ENCODE peak calls at places on chromosomes 6 and 20, in four cellular contexts. One of them, this sample, is unnamed.

GRCh38 chr6:20205722-20206154 is 6.5 kb downstream of the MBOAT1 start:
- DNase-seq in HCEC 1CT: no peak
- DNase-seq in SK-N-SH: no peak
- DNase-seq in BE2C: no peak
- DNase-seq in this sample: no peak

GRCh38 chr20:8670900-8671229 is 398.0 kb upstream of the PLCB4 start:
- DNase-seq in BE2C: peak
- DNase-seq in HCEC 1CT: no peak
- DNase-seq in SK-N-SH: peak
- DNase-seq in this sample: peak

GRCh38 chr6:39965716-39966115 is 31.5 kb upstream of the MOCS1 start:
- DNase-seq in BE2C: no peak
- DNase-seq in SK-N-SH: no peak
- DNase-seq in HCEC 1CT: no peak
- DNase-seq in this sample: no peak

GRCh38 chr6:26157150-26157837 is 70.1 kb downstream of the HFE start:
- DNase-seq in BE2C: peak
- DNase-seq in HCEC 1CT: no peak
- DNase-seq in SK-N-SH: peak
- DNase-seq in this sample: no peak

GRCh38 chr6:112979830-112980229 is 632.7 kb downstream of the RFPL4B start:
- DNase-seq in HCEC 1CT: peak
- DNase-seq in SK-N-SH: peak
- DNase-seq in BE2C: peak
- DNase-seq in this sample: no peak

GRCh38 chr20:43844778-43845614 is 69.7 kb upstream of the TOX2 start:
- DNase-seq in SK-N-SH: no peak
- DNase-seq in HCEC 1CT: peak
- DNase-seq in BE2C: no peak
- DNase-seq in this sample: no peak

GRCh38 chr20:37880726-37881591 is 22.0 kb upstream of the VSTM2L start:
- DNase-seq in BE2C: peak
- DNase-seq in SK-N-SH: peak
- DNase-seq in HCEC 1CT: no peak
- DNase-seq in this sample: peak

GRCh38 chr6:35139924-35140524 is 1.1 kb downstream of the TCP11 start:
- DNase-seq in HCEC 1CT: peak
- DNase-seq in SK-N-SH: peak
- DNase-seq in BE2C: peak
- DNase-seq in this sample: peak

GRCh38 chr6:170068496-170068895 is 222.4 kb downstream of the DLL1 start:
- DNase-seq in SK-N-SH: no peak
- DNase-seq in HCEC 1CT: no peak
- DNase-seq in BE2C: no peak
- DNase-seq in this sample: no peak

GRCh38 chr20:23266530-23267398 is 83.8 kb upstream of the NXT1 start:
- DNase-seq in HCEC 1CT: no peak
- DNase-seq in SK-N-SH: no peak
- DNase-seq in BE2C: no peak
- DNase-seq in this sample: no peak

GRCh38 chr6:119140471-119141165 is 62.2 kb upstream of the FAM184A start:
- DNase-seq in SK-N-SH: no peak
- DNase-seq in HCEC 1CT: no peak
- DNase-seq in BE2C: no peak
- DNase-seq in this sample: peak

GRCh38 chr6:169140986-169141495 is 112.6 kb downstream of the THBS2 start:
- DNase-seq in HCEC 1CT: no peak
- DNase-seq in SK-N-SH: no peak
- DNase-seq in BE2C: no peak
- DNase-seq in this sample: no peak

GRCh38 chr20:62702008-62702290 is 6.7 kb upstream of the NTSR1 start:
- DNase-seq in HCEC 1CT: no peak
- DNase-seq in BE2C: no peak
- DNase-seq in SK-N-SH: no peak
- DNase-seq in this sample: no peak

GRCh38 chr6:77466055-77467028 is 3.1 kb upstream of the HTR1B start:
- DNase-seq in HCEC 1CT: peak
- DNase-seq in BE2C: peak
- DNase-seq in SK-N-SH: peak
- DNase-seq in this sample: no peak

GRCh38 chr20:6265204-6265904 is 142.5 kb upstream of the FERMT1 start:
- DNase-seq in SK-N-SH: peak
- DNase-seq in BE2C: no peak
- DNase-seq in HCEC 1CT: peak
- DNase-seq in this sample: no peak

GRCh38 chr20:53337419-53338101 is 256.1 kb downstream of the ZNF217 start:
- DNase-seq in SK-N-SH: no peak
- DNase-seq in BE2C: no peak
- DNase-seq in HCEC 1CT: no peak
- DNase-seq in this sample: no peak

GRCh38 chr6:142474446-142475289 is 172.9 kb downstream of the ADGRG6 start:
- DNase-seq in BE2C: peak
- DNase-seq in SK-N-SH: peak
- DNase-seq in HCEC 1CT: peak
- DNase-seq in this sample: peak

GRCh38 chr6:110682460-110682853 is 132.8 kb downstream of the CDK19 start:
- DNase-seq in SK-N-SH: peak
- DNase-seq in HCEC 1CT: peak
- DNase-seq in BE2C: peak
- DNase-seq in this sample: peak

GRCh38 chr20:9488063-9488462 is 26.3 kb upstream of the LAMP5 start:
- DNase-seq in SK-N-SH: no peak
- DNase-seq in HCEC 1CT: peak
- DNase-seq in BE2C: no peak
- DNase-seq in this sample: no peak

GRCh38 chr6:15947923-15948322 is 181.0 kb upstream of the MYLIP start:
- DNase-seq in BE2C: no peak
- DNase-seq in SK-N-SH: no peak
- DNase-seq in HCEC 1CT: no peak
- DNase-seq in this sample: no peak

GRCh38 chr6:26126394-26127221 is 39.4 kb downstream of the HFE start:
- DNase-seq in HCEC 1CT: peak
- DNase-seq in BE2C: no peak
- DNase-seq in SK-N-SH: no peak
- DNase-seq in this sample: peak

GRCh38 chr6:27280064-27280539 is 32.0 kb downstream of the POM121L2 start:
- DNase-seq in SK-N-SH: peak
- DNase-seq in BE2C: peak
- DNase-seq in HCEC 1CT: peak
- DNase-seq in this sample: peak

GRCh38 chr6:164021589-164022290 is 607.2 kb downstream of the QKI start:
- DNase-seq in BE2C: no peak
- DNase-seq in SK-N-SH: peak
- DNase-seq in HCEC 1CT: no peak
- DNase-seq in this sample: no peak

GRCh38 chr6:148735996-148736395 is 10.8 kb upstream of the UST start:
- DNase-seq in HCEC 1CT: no peak
- DNase-seq in SK-N-SH: no peak
- DNase-seq in BE2C: no peak
- DNase-seq in this sample: no peak

GRCh38 chr6:162056745-162057144 is 670.8 kb downstream of the PRKN start:
- DNase-seq in HCEC 1CT: no peak
- DNase-seq in SK-N-SH: no peak
- DNase-seq in BE2C: no peak
- DNase-seq in this sample: peak

GRCh38 chr20:3046677-3047462 is 1.0 kb downstream of the MRPS26 start:
- DNase-seq in BE2C: no peak
- DNase-seq in HCEC 1CT: no peak
- DNase-seq in SK-N-SH: no peak
- DNase-seq in this sample: peak

GRCh38 chr20:58640446-58640845 is 10.6 kb upstream of the STX16 start:
- DNase-seq in SK-N-SH: no peak
- DNase-seq in HCEC 1CT: peak
- DNase-seq in BE2C: no peak
- DNase-seq in this sample: no peak

GRCh38 chr20:63472159-63472811 is at the start of gene KCNQ2:
- DNase-seq in HCEC 1CT: no peak
- DNase-seq in SK-N-SH: peak
- DNase-seq in BE2C: no peak
- DNase-seq in this sample: no peak

GRCh38 chr20:38032585-38033329 is 499 bp downstream of the TTI1 start:
- DNase-seq in BE2C: no peak
- DNase-seq in HCEC 1CT: no peak
- DNase-seq in SK-N-SH: no peak
- DNase-seq in this sample: no peak

GRCh38 chr20:14069796-14070195 is 74.5 kb downstream of the MACROD2 start:
- DNase-seq in HCEC 1CT: peak
- DNase-seq in SK-N-SH: no peak
- DNase-seq in BE2C: no peak
- DNase-seq in this sample: no peak